ENCODE peak calls at places on chromosomes 11 and 22, in six cellular contexts. U, F, J, P, R and N are unnamed samples.

GRCh38 chr22:45905924-45906865 is 70.8 kb downstream of the WNT7B start:
- DNase-seq in U (no peak), R (no peak), J (no peak), P (no peak), F (no peak), N (no peak)

GRCh38 chr11:36492724-36493304 is 17.3 kb downstream of the TRAF6 start:
- DNase-seq in R (no peak), U (peak), F (peak), J (peak), P (no peak), N (peak)

GRCh38 chr11:110704210-110704864 is 7.9 kb downstream of the ARHGAP20 start:
- DNase-seq in U (no peak), F (no peak), J (no peak), P (no peak), R (no peak), N (no peak)

GRCh38 chr22:50314455-50315288 is 7.2 kb upstream of the PLXNB2 start:
- DNase-seq in J (no peak), U (peak), R (peak), P (no peak), F (peak), N (no peak)

GRCh38 chr11:67372993-67373915 is at the start of gene CLCF1:
- DNase-seq in J (no peak), P (no peak), U (no peak), F (peak), R (peak), N (peak)

GRCh38 chr22:37610480-37611148 is 2.0 kb downstream of the GGA1 start:
- DNase-seq in F (peak), R (no peak), P (no peak), U (no peak), J (no peak), N (no peak)

GRCh38 chr22:31626427-31627150 is 35.4 kb downstream of the PISD start:
- DNase-seq in P (no peak), U (no peak), R (no peak), J (no peak), F (peak), N (no peak)

GRCh38 chr11:17760102-17761029 is 25.8 kb downstream of the KCNC1 start:
- DNase-seq in J (peak), P (peak), R (no peak), U (no peak), F (peak), N (peak)

GRCh38 chr11:9604134-9604533 is 30.7 kb downstream of the WEE1 start:
- DNase-seq in F (no peak), R (no peak), U (no peak), J (no peak), P (no peak), N (no peak)

GRCh38 chr11:74388678-74389327 is 9.4 kb downstream of the PGM2L1 start:
- DNase-seq in R (peak), U (peak), F (peak), J (peak), P (peak), N (peak)

GRCh38 chr11:64123102-64123434 is 42.8 kb downstream of the MACROD1 start:
- DNase-seq in F (peak), R (no peak), P (peak), U (no peak), J (peak), N (peak)

GRCh38 chr22:36379593-36380361 is 8.0 kb downstream of the MYH9 start:
- DNase-seq in J (no peak), U (no peak), R (peak), F (no peak), P (no peak), N (no peak)

GRCh38 chr11:11843642-11844041 is 1.9 kb downstream of the USP47 start:
- DNase-seq in U (no peak), J (no peak), P (no peak), F (no peak), R (no peak), N (no peak)

GRCh38 chr11:126481303-126481680 is 125.8 kb downstream of the ST3GAL4 start:
- DNase-seq in P (no peak), J (no peak), U (no peak), F (no peak), R (no peak), N (no peak)

GRCh38 chr11:2418961-2419360 is 18.4 kb downstream of the TSSC4 start:
- DNase-seq in P (no peak), J (no peak), F (no peak), R (no peak), U (no peak), N (no peak)

GRCh38 chr11:119696378-119697157 is 32.4 kb downstream of the NECTIN1 start:
- DNase-seq in P (peak), R (no peak), J (peak), U (no peak), F (no peak), N (no peak)

GRCh38 chr11:87299041-87299481 is 261.3 kb downstream of the TMEM135 start:
- DNase-seq in J (no peak), F (no peak), R (no peak), U (no peak), P (no peak), N (no peak)

GRCh38 chr11:13368041-13368446 is 90.5 kb downstream of the BMAL1 start:
- DNase-seq in R (no peak), U (no peak), J (no peak), P (no peak), F (no peak), N (no peak)

GRCh38 chr11:65653229-65654225 is 9.2 kb downstream of the RELA start:
- DNase-seq in J (no peak), P (no peak), R (no peak), U (no peak), F (no peak), N (no peak)

GRCh38 chr11:96004862-96005261 is 81.0 kb upstream of the MTMR2 start:
- DNase-seq in J (no peak), R (no peak), F (no peak), P (no peak), U (no peak), N (no peak)

GRCh38 chr11:48900131-48900800 is 83.4 kb downstream of the TRIM51G start:
- DNase-seq in R (no peak), U (no peak), P (no peak), J (no peak), F (no peak), N (no peak)

GRCh38 chr11:117057317-117057716 is 40.9 kb downstream of the SIK3 start:
- DNase-seq in U (no peak), J (no peak), R (no peak), F (no peak), P (no peak), N (no peak)

GRCh38 chr22:17063372-17064106 is 21.3 kb upstream of the IL17RA start:
- DNase-seq in U (no peak), P (peak), J (no peak), F (peak), R (no peak), N (no peak)

GRCh38 chr11:116733386-116733755 is 39.4 kb downstream of the BUD13 start:
- DNase-seq in R (no peak), F (no peak), U (no peak), P (no peak), J (no peak), N (no peak)